ENCODE peak calls at places on chromosomes 1 and 21, in seven cellular contexts. L is uterus, O is body of pancreas, W is ovary, E is stomach, A is A549, S is right lobe of liver. Q is an unnamed sample.

GRCh38 chr1:65265296-65266271 is 43.8 kb upstream of the DNAJC6 start:
- DNase-seq in L (no peak), O (peak; percentile 29), W (peak; percentile 36), E (peak; percentile 53), A (no peak), S (peak; percentile 33), Q (peak; percentile 79)

GRCh38 chr1:32878183-32878582 is 7.5 kb upstream of the FNDC5 start:
- DNase-seq in L (no peak), O (no peak), W (no peak), E (no peak), A (peak; percentile 50), S (no peak), Q (no peak)

GRCh38 chr1:212983482-212983881 is 32.2 kb downstream of the ANGEL2 start:
- DNase-seq in L (no peak), O (no peak), W (no peak), E (no peak), A (no peak), S (no peak), Q (no peak)

GRCh38 chr1:153842006-153842471 is 66.8 kb downstream of the SLC27A3 start:
- DNase-seq in L (no peak), O (no peak), W (no peak), E (no peak), A (no peak), S (no peak), Q (no peak)

GRCh38 chr1:247079141-247079874 is 697 bp upstream of the ZNF670 start:
- DNase-seq in L (no peak), O (no peak), W (no peak), E (no peak), A (no peak), S (no peak), Q (no peak)

GRCh38 chr1:216804107-216804506 is 80.9 kb upstream of the ESRRG start:
- DNase-seq in L (no peak), O (no peak), W (no peak), E (peak; percentile 46), A (no peak), S (no peak), Q (no peak)

GRCh38 chr1:10690484-10690883 is 106.0 kb downstream of the CASZ1 start:
- DNase-seq in L (no peak), O (no peak), W (no peak), E (no peak), A (no peak), S (no peak), Q (no peak)

GRCh38 chr1:203537806-203538464 is 44.0 kb downstream of the OPTC start:
- DNase-seq in L (peak; percentile 64), O (peak; percentile 71), W (no peak), E (peak; percentile 89), A (no peak), S (peak; percentile 81), Q (no peak)

GRCh38 chr1:201468844-201469644 is at the start of gene PHLDA3:
- DNase-seq in L (peak; percentile 94), O (peak; percentile 73), W (peak; percentile 93), E (peak; percentile 79), A (peak; percentile 77), S (peak; percentile 65), Q (peak; percentile 86)

GRCh38 chr1:81230983-81231728 is 569.6 kb upstream of the ADGRL2 start:
- DNase-seq in L (no peak), O (no peak), W (no peak), E (no peak), A (no peak), S (no peak), Q (no peak)

GRCh38 chr1:201946224-201946908 is at the start of gene LMOD1:
- DNase-seq in L (peak; percentile 99), O (peak; percentile 67), W (peak; percentile 93), E (peak; percentile 78), A (no peak), S (peak; percentile 48), Q (peak; percentile 96)

GRCh38 chr1:91842056-91842455 is 43.9 kb downstream of the TGFBR3 start:
- DNase-seq in L (no peak), O (no peak), W (no peak), E (no peak), A (no peak), S (no peak), Q (no peak)

GRCh38 chr21:45592626-45593134 is 50.4 kb upstream of the SLC19A1 start:
- DNase-seq in L (no peak), O (no peak), W (no peak), E (no peak), A (no peak), S (no peak), Q (no peak)

GRCh38 chr1:222004784-222005183 is 262.9 kb upstream of the DUSP10 start:
- DNase-seq in L (no peak), O (no peak), W (no peak), E (no peak), A (no peak), S (no peak), Q (no peak)

GRCh38 chr1:167893798-167894197 is 20.1 kb downstream of the ADCY10 start:
- DNase-seq in L (no peak), O (no peak), W (no peak), E (no peak), A (no peak), S (no peak), Q (no peak)

GRCh38 chr1:182527680-182528079 is 61.4 kb downstream of the RNASEL start:
- DNase-seq in L (no peak), O (no peak), W (no peak), E (no peak), A (no peak), S (no peak), Q (no peak)

GRCh38 chr1:78032964-78033796 is 12.6 kb upstream of the GIPC2 start:
- DNase-seq in L (no peak), O (no peak), W (no peak), E (no peak), A (no peak), S (no peak), Q (peak; percentile 41)

GRCh38 chr1:114262314-114262960 is 108.8 kb upstream of the SYT6 start:
- DNase-seq in L (no peak), O (no peak), W (no peak), E (no peak), A (no peak), S (no peak), Q (no peak)

GRCh38 chr1:228219962-228220780 is 12.3 kb downstream of the OBSCN start:
- DNase-seq in L (no peak), O (no peak), W (no peak), E (no peak), A (no peak), S (no peak), Q (no peak)

GRCh38 chr1:210978316-210978993 is 155.5 kb downstream of the KCNH1 start:
- DNase-seq in L (no peak), O (no peak), W (no peak), E (no peak), A (no peak), S (no peak), Q (no peak)

GRCh38 chr1:246583056-246583440 is 16.8 kb downstream of the CNST start:
- DNase-seq in L (no peak), O (no peak), W (no peak), E (no peak), A (no peak), S (no peak), Q (no peak)

GRCh38 chr1:196317535-196318522 is 290.4 kb downstream of the KCNT2 start:
- DNase-seq in L (no peak), O (peak; percentile 19), W (peak; percentile 43), E (no peak), A (peak; percentile 0), S (no peak), Q (no peak)

GRCh38 chr1:169509354-169509753 is 23.6 kb upstream of the SLC19A2 start:
- DNase-seq in L (no peak), O (no peak), W (no peak), E (no peak), A (no peak), S (no peak), Q (no peak)

GRCh38 chr1:47409311-47410085 is 6.6 kb upstream of the FOXE3 start:
- DNase-seq in L (no peak), O (no peak), W (no peak), E (no peak), A (no peak), S (no peak), Q (peak; percentile 37)

GRCh38 chr1:54465351-54465811 is 59.2 kb upstream of the SSBP3 start:
- DNase-seq in L (peak; percentile 57), O (no peak), W (no peak), E (no peak), A (no peak), S (no peak), Q (no peak)

GRCh38 chr1:55618203-55618602 is 403.0 kb upstream of the USP24 start:
- DNase-seq in L (no peak), O (peak; percentile 22), W (no peak), E (no peak), A (no peak), S (no peak), Q (no peak)

GRCh38 chr1:24155011-24155782 is 12.3 kb upstream of the IL22RA1 start:
- DNase-seq in L (no peak), O (peak; percentile 75), W (no peak), E (peak; percentile 55), A (peak; percentile 26), S (peak; percentile 66), Q (no peak)

GRCh38 chr21:29125979-29126378 is 4.5 kb upstream of the MAP3K7CL start:
- DNase-seq in L (no peak), O (no peak), W (no peak), E (no peak), A (no peak), S (no peak), Q (no peak)
- H3K4me1 ChIP-seq in L (no peaks in the 10 kb centered on the region), O (no peaks in the 10 kb centered on the region), W (no peaks in the 10 kb centered on the region), E (peaks cover 6% of the 10 kb centered on the region), A (no peaks in the 10 kb centered on the region), S (no peaks in the 10 kb centered on the region), Q (no peaks in the 10 kb centered on the region)

GRCh38 chr1:39788758-39789570 is at the start of gene BMP8B:
- DNase-seq in L (no peak), O (peak; percentile 77), W (no peak), E (peak; percentile 73), A (peak; percentile 59), S (peak; percentile 72), Q (no peak)
- TF ChIP-seq POLR2A in L (no peak), O (peak; percentile 43), W (no peak), E (no peak), A (peak; percentile 15), S (no peak), Q (no peak)

GRCh38 chr1:157158967-157159366 is 20.8 kb upstream of the ETV3 start:
- DNase-seq in L (no peak), O (no peak), W (no peak), E (no peak), A (no peak), S (no peak), Q (no peak)
- H3K4me1 ChIP-seq in L (no peaks in the 10 kb centered on the region), O (peaks cover 23% of the 10 kb centered on the region), W (peaks cover 7% of the 10 kb centered on the region), E (peaks cover 22% of the 10 kb centered on the region), A (peaks cover 22% of the 10 kb centered on the region), S (no peaks in the 10 kb centered on the region), Q (peaks cover 20% of the 10 kb centered on the region)

DNA sequence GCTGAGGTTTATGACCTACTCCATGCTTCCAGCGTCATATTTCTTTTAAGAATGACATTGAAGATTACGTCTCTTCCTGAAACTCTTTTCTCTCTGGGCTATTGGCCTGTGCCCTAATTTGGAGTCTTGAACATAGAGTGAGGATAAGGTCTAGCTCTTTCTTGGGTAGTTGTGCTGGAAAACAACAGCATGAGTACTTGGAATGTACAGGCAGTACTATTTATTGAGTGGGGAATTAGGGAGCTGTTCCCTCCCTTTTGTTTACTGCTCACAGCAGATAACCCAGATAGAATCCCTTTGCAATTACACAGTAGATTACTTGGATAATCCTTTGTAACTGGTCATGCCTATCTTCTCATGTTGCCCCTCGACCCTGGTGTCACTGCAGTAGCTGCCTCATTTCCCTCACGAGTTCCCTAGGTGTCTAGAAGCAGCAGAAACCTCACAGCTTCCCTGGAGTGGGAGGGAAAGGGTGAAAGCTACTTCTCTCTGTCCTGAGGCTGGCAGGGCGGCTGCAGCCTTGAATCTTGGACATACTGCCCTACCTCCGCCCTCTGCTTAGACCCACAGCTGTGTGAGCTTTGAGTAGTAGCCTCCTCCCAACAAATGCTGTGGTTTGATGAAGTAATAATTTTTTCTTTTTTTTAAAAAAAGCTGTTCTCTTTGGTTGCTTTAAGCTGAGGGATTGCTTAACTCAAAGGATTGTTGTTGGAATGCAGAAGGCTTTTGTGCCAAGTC is 70.5 kb downstream of the FGGY start:
- DNase-seq in L (peak; percentile 82), O (peak; percentile 33), W (peak; percentile 75), E (peak; percentile 31), A (no peak), S (no peak), Q (peak; percentile 83)
- TF ChIP-seq POLR2A in L (no peak), O (no peak), W (peak; percentile 27), E (no peak), A (no peak), S (no peak), Q (no peak)

Q was measured in adrenal gland.